ENCODE peak calls at places on chromosome 19, in seven cellular contexts. Q is AG04450; Y is body of pancreas; I is CD8-positive, alpha-beta T cell; C is A549; H is BJ; L is thoracic aorta. U is an unnamed sample.

GRCh38 chr19:18416778-18417249 is 2.4 kb upstream of the SSBP4 start:
- DNase-seq in Q (no peak), Y (peak), I (peak), C (no peak), H (no peak), L (peak), U (peak)

GRCh38 chr19:2661615-2662014 is 40.9 kb downstream of the GNG7 start:
- DNase-seq in Q (no peak), Y (no peak), I (no peak), C (no peak), H (no peak), L (no peak), U (no peak)

GRCh38 chr19:40321566-40322270 is 26.5 kb downstream of the C19orf47 start:
- DNase-seq in Q (no peak), Y (no peak), I (no peak), C (no peak), H (no peak), L (no peak), U (no peak)

GRCh38 chr19:46373573-46374359 is 26.9 kb downstream of the PPP5C start:
- DNase-seq in Q (no peak), Y (peak), I (no peak), C (peak), H (no peak), L (peak), U (no peak)

GRCh38 chr19:49133621-49134454 is 14.5 kb downstream of the PPFIA3 start:
- DNase-seq in Q (no peak), Y (peak), I (no peak), C (peak), H (peak), L (no peak), U (no peak)

GRCh38 chr19:32877977-32878745 is 8.6 kb upstream of the SLC7A9 start:
- DNase-seq in Q (no peak), Y (no peak), I (no peak), C (no peak), H (no peak), L (no peak), U (no peak)

GRCh38 chr19:21496876-21497275 is 8.5 kb upstream of the ZNF429 start:
- DNase-seq in Q (no peak), Y (no peak), I (no peak), C (no peak), H (no peak), L (no peak), U (no peak)

GRCh38 chr19:47540748-47541147 is 25.9 kb upstream of the NAPA start:
- DNase-seq in Q (peak), Y (no peak), I (no peak), C (peak), H (no peak), L (no peak), U (no peak)

GRCh38 chr19:32879741-32880140 is 10.2 kb upstream of the SLC7A9 start:
- DNase-seq in Q (no peak), Y (no peak), I (no peak), C (no peak), H (no peak), L (no peak), U (no peak)

GRCh38 chr19:47848871-47849473 is 10.1 kb upstream of the TPRX2 start:
- DNase-seq in Q (no peak), Y (no peak), I (no peak), C (peak), H (no peak), L (no peak), U (no peak)

GRCh38 chr19:17790059-17790780 is 4.7 kb upstream of the B3GNT3 start:
- DNase-seq in Q (no peak), Y (no peak), I (no peak), C (no peak), H (no peak), L (no peak), U (no peak)

GRCh38 chr19:27966390-27966816 is 1246.5 kb downstream of the UQCRFS1 start:
- DNase-seq in Q (no peak), Y (no peak), I (no peak), C (no peak), H (no peak), L (no peak), U (no peak)

GRCh38 chr19:16330811-16331690 is 6.4 kb downstream of the KLF2 start:
- DNase-seq in Q (no peak), Y (no peak), I (no peak), C (no peak), H (no peak), L (no peak), U (no peak)

GRCh38 chr19:28840891-28841290 is 372.1 kb downstream of the UQCRFS1 start:
- DNase-seq in Q (no peak), Y (no peak), I (no peak), C (no peak), H (no peak), L (no peak), U (no peak)

GRCh38 chr19:2057484-2058469 is 6.7 kb upstream of the MKNK2 start:
- DNase-seq in Q (no peak), Y (no peak), I (no peak), C (no peak), H (no peak), L (no peak), U (no peak)

GRCh38 chr19:4575267-4575793 is 15.8 kb upstream of the SEMA6B start:
- DNase-seq in Q (peak), Y (peak), I (no peak), C (peak), H (peak), L (no peak), U (peak)

GRCh38 chr19:35869327-35870123 is 1.2 kb downstream of the APLP1 start:
- DNase-seq in Q (no peak), Y (peak), I (peak), C (peak), H (no peak), L (no peak), U (peak)

GRCh38 chr19:512548-513365 is 5.5 kb downstream of the TPGS1 start:
- DNase-seq in Q (no peak), Y (no peak), I (no peak), C (no peak), H (no peak), L (no peak), U (no peak)

GRCh38 chr19:46841458-46842083 is 9.1 kb downstream of the AP2S1 start:
- DNase-seq in Q (no peak), Y (no peak), I (no peak), C (no peak), H (no peak), L (peak), U (no peak)

GRCh38 chr19:49932041-49932451 is 2.7 kb upstream of the NUP62 start:
- DNase-seq in Q (no peak), Y (no peak), I (no peak), C (no peak), H (no peak), L (no peak), U (no peak)

GRCh38 chr19:48551437-48552302 is at the start of gene SULT2B1:
- DNase-seq in Q (no peak), Y (peak), I (no peak), C (peak), H (no peak), L (no peak), U (no peak)

GRCh38 chr19:3434630-3435553 is 45.4 kb downstream of the SMIM24 start:
- DNase-seq in Q (peak), Y (peak), I (peak), C (peak), H (peak), L (peak), U (peak)

GRCh38 chr19:43738780-43739211 is 16.0 kb downstream of the SMG9 start:
- DNase-seq in Q (no peak), Y (no peak), I (no peak), C (no peak), H (no peak), L (no peak), U (no peak)

GRCh38 chr19:33445752-33446070 is 72.2 kb downstream of the CEBPG start:
- DNase-seq in Q (no peak), Y (no peak), I (no peak), C (no peak), H (no peak), L (no peak), U (no peak)

GRCh38 chr19:49676136-49676689 is 858 bp upstream of the PRMT1 start:
- DNase-seq in Q (peak), Y (peak), I (no peak), C (peak), H (peak), L (no peak), U (peak)

GRCh38 chr19:1309977-1310852 is 24.5 kb downstream of the EFNA2 start:
- DNase-seq in Q (no peak), Y (no peak), I (no peak), C (no peak), H (no peak), L (no peak), U (no peak)

GRCh38 chr19:56348289-56348877 is 33.7 kb upstream of the ZSCAN5A start:
- DNase-seq in Q (no peak), Y (no peak), I (no peak), C (no peak), H (no peak), L (no peak), U (no peak)

GRCh38 chr19:32287811-32288227 is 57.6 kb upstream of the ZNF507 start:
- DNase-seq in Q (peak), Y (peak), I (no peak), C (peak), H (peak), L (peak), U (peak)

GRCh38 chr19:49400034-49400433 is 12.0 kb downstream of the KASH5 start:
- DNase-seq in Q (no peak), Y (no peak), I (no peak), C (no peak), H (no peak), L (no peak), U (no peak)

GRCh38 chr19:940591-941291 is 14.9 kb downstream of the ARID3A start:
- DNase-seq in Q (peak), Y (peak), I (peak), C (no peak), H (no peak), L (peak), U (no peak)

GRCh38 chr19:38792250-38793111 is 3.5 kb downstream of the LGALS7B start:
- DNase-seq in Q (no peak), Y (no peak), I (no peak), C (no peak), H (no peak), L (no peak), U (no peak)
- TF ChIP-seq CTCF in Q (peak), Y (no peak), I (no peak), C (no peak), H (peak), L (peak), U (peak)

GRCh38 chr19:19517235-19517619 is 1.2 kb downstream of the NDUFA13 start:
- DNase-seq in Q (no peak), Y (no peak), I (no peak), C (no peak), H (no peak), L (no peak), U (no peak)
- H3K4me3 ChIP-seq in Q (peak), Y (no peak), I (no peak), C (peak), H (no peak), L (peak), U (peak)

GRCh38 chr19:30393046-30393445 is 20.9 kb downstream of the ZNF536 start:
- DNase-seq in Q (no peak), Y (no peak), I (no peak), C (no peak), H (no peak), L (no peak), U (no peak)

GRCh38 chr19:30393729-30394480 is 21.7 kb downstream of the ZNF536 start:
- DNase-seq in Q (no peak), Y (no peak), I (no peak), C (no peak), H (no peak), L (no peak), U (no peak)

GRCh38 chr19:30391554-30392551 is 19.7 kb downstream of the ZNF536 start:
- DNase-seq in Q (no peak), Y (no peak), I (no peak), C (no peak), H (peak), L (no peak), U (no peak)

GRCh38 chr19:30394481-30395151 is 22.4 kb downstream of the ZNF536 start:
- DNase-seq in Q (no peak), Y (no peak), I (no peak), C (no peak), H (no peak), L (no peak), U (no peak)

DNA sequence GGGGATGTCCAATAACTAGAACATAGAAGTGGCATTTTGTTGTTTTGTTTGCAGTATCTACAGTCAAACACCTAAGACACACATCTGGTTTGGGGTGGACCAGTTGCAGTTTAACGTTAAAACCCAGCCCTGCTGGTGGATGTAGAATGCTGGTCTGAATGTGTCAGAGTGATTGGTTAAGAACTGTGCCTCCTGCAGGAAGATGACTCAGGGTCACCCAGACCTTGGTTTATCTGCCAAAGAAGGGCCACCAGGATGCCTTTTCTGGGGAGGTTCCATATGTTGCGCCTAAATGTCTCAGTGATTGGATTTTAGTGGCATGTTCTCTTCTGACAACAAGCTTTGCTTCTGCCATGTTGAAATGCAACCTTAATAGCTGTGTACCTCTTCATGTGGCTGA is 23.1 kb downstream of the ZNF536 start:
- DNase-seq in Q (no peak), Y (no peak), I (no peak), C (no peak), H (no peak), L (no peak), U (no peak)
- TF ChIP-seq CTCF in Q (no peak), Y (no peak), I (no peak), C (no peak), H (no peak), L (no peak), U (no peak)

DNA sequence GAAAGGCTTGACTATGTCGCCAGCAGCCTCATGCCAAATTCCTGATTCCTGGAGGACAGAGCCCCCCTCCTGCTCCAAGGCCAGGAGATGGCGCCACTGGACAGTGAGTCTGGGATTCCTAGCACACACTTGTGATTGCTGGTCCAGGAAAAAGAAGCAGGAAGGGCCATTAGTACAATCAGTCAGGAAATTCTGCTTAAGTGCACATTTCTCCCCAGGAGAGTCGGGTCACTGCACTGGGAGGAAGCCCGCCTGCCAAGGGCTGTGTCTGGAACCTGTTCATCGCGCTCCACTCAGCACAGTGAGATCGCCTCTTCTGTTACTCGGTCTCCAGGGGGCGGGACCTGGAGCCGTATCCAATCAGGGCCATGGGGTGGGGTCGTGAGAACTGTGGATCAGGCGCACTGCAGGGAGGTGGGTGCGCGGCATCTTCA is 65.1 kb downstream of the ZNF823 start:
- DNase-seq in Q (no peak), Y (peak), I (no peak), C (no peak), H (no peak), L (no peak), U (no peak)
- H3K4me3 ChIP-seq in Q (peak), Y (peak), I (no peak), C (no peak), H (peak), L (peak), U (no peak)

GRCh38 chr19:30222993-30223865 is 149.0 kb upstream of the ZNF536 start:
- DNase-seq in Q (no peak), Y (no peak), I (no peak), C (no peak), H (no peak), L (no peak), U (no peak)

GRCh38 chr19:30221176-30221575 is 151.0 kb upstream of the ZNF536 start:
- DNase-seq in Q (no peak), Y (no peak), I (no peak), C (no peak), H (no peak), L (no peak), U (no peak)

GRCh38 chr19:30224689-30225606 is 147.2 kb upstream of the ZNF536 start:
- DNase-seq in Q (no peak), Y (no peak), I (no peak), C (peak), H (no peak), L (no peak), U (no peak)

GRCh38 chr19:30223866-30224688 is 148.1 kb upstream of the ZNF536 start:
- DNase-seq in Q (no peak), Y (no peak), I (no peak), C (no peak), H (no peak), L (no peak), U (no peak)

GRCh38 chr19:30222428-30222873 is 149.7 kb upstream of the ZNF536 start:
- DNase-seq in Q (no peak), Y (no peak), I (no peak), C (peak), H (no peak), L (no peak), U (no peak)
- TF ChIP-seq CTCF in Q (peak), Y (peak), I (peak), C (peak), H (peak), L (peak), U (peak)

GRCh38 chr19:45324349-45324907 is 1.8 kb upstream of the CKM start:
- DNase-seq in Q (no peak), Y (no peak), I (no peak), C (no peak), H (no peak), L (no peak), U (no peak)
- H3K4me3 ChIP-seq in Q (no peak), Y (no peak), I (no peak), C (no peak), H (no peak), L (no peak), U (no peak)

DNA sequence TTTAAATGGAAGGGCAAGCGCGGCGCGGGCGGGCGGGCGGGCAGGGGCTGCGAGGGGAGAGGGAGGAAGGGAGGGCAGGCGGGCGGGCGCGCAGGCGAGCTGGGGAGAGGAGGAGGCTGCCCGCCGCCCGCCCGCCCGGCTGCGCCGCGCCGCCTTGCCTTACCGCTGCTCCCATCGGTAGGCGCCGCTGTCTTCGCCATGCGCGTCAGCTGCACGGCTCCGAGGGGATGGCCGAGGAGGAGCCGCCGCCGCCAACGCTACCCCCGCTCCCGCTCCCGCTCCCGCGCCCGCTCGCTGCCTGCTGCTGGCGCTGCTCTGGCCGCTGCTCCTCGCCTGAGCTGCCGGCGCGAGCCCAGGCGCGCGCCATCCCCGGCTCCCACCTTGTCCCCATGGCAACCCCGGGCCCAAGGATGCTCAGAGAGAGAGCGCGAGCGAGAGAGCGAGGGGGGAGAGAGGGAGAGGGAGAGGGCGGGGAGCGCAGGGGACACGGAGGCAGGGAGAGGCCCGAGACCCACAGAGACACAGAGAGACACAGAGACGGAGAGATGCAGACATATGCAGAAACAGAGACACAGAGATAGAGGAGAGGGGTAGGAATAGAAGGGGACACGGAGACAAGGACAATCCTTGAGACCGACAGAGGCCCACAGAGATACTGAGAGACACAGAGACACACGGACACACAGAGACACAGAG is 40.3 kb downstream of the DEDD2 start:
- DNase-seq in Q (peak), Y (peak), I (peak), C (peak), H (no peak), L (no peak), U (no peak)
- TF ChIP-seq CTCF in Q (peak), Y (peak), I (peak), C (peak), H (peak), L (peak), U (no peak)

GRCh38 chr19:52923782-52924593 is 760 bp upstream of the ZNF888 start:
- DNase-seq in Q (no peak), Y (peak), I (no peak), C (no peak), H (no peak), L (peak), U (no peak)
- H3K4me3 ChIP-seq in Q (peak), Y (peak), I (peak), C (no peak), H (peak), L (peak), U (peak)

DNA sequence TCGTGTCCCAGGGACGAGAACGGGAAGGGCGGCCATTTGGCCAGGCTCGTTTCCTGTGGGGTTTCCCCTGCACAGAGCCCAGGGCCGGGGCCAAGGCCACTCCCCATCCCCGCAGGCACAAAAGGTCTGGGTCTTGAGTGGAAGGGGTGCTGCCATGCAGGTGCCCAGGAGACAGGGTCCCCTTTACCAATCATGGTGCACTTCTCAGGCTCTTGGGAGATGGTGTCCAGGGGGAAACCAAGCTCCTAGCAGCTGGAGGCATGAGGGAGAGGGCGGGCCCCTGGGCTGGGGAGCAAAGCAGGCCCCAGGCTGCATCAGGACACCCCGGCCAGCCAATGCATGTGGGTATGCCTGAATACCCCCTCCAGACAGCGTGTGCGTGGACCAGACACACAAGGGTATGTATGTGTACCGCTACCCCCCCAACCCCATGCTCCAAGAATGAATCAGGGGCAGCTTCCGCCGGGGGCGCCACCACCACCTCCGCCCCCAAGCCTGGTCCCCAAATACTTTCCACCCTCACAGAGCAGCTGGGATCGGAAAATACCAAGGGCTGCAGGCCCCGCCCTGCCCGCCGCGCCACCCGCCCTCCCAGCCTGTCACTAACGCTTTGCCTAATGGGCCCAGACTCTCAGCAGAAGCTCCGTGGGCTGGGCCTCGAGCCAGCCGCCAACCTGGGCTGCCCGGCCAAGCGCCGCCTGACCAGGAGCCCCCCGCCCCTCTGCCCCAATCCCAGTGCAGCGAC is 37.6 kb upstream of the NANOS3 start:
- DNase-seq in Q (no peak), Y (peak), I (peak), C (no peak), H (no peak), L (no peak), U (no peak)
- TF ChIP-seq CTCF in Q (no peak), Y (no peak), I (no peak), C (no peak), H (no peak), L (peak), U (no peak)

U was measured in HFF-Myc.